ENCODE peak calls at places on chromosomes 1 and 21, in six cellular contexts. T is skeletal muscle cell, D is pulmonary artery endothelial cell, R is neural progenitor cell, O is AG20443, N is myocyte. S is an unnamed sample.

GRCh38 chr1:155241069-155241679 is 14.1 kb downstream of the ENTREP3 start:
- DNase-seq in N (peak), R (peak), O (peak), D (no peak), T (peak), S (peak)

GRCh38 chr1:21524220-21524619 is 15.0 kb downstream of the ALPL start:
- DNase-seq in R (no peak), T (no peak), O (no peak), N (no peak), D (no peak), S (no peak)

GRCh38 chr1:220884109-220884980 is 5.1 kb downstream of the HLX start:
- DNase-seq in R (peak), N (no peak), T (no peak), D (no peak), O (no peak), S (no peak)

GRCh38 chr1:2547210-2548067 is 8.7 kb upstream of the TNFRSF14 start:
- DNase-seq in N (no peak), T (no peak), R (peak), O (no peak), D (no peak), S (no peak)

GRCh38 chr1:89842547-89843278 is 21.9 kb downstream of the LRRC8D start:
- DNase-seq in D (no peak), T (no peak), R (no peak), N (no peak), O (peak), S (peak)

GRCh38 chr1:152577168-152577567 is 3.1 kb downstream of the LCE3D start:
- DNase-seq in T (no peak), N (peak), O (no peak), D (no peak), R (no peak), S (no peak)

GRCh38 chr1:58786184-58786926 is 2.5 kb upstream of the JUN start:
- DNase-seq in N (no peak), R (no peak), O (peak), D (no peak), T (no peak), S (peak)

GRCh38 chr1:156118175-156118868 is 3.8 kb downstream of the LMNA start:
- DNase-seq in R (no peak), N (peak), D (no peak), T (no peak), O (no peak), S (peak)

GRCh38 chr21:44919913-44920693 is 596 bp downstream of the ITGB2 start:
- DNase-seq in D (no peak), R (no peak), T (no peak), O (no peak), N (no peak), S (no peak)